ENCODE peak calls at places on chromosomes 13 and 19, in seven cellular contexts. J is psoas muscle, W is A673, Z is MCF 10A, L is A549, H is progenitor cell of endocrine pancreas, Q is BE2C. U is an unnamed sample.

GRCh38 chr13:21694831-21695230 is 24.0 kb downstream of the FGF9 start:
- DNase-seq in Q (no peak), Z (no peak), W (no peak), H (no peak), J (no peak), L (no peak), U (no peak)

GRCh38 chr19:12947702-12948596 is 2.3 kb downstream of the RAD23A start:
- DNase-seq in H (no peak), W (no peak), Z (no peak), J (no peak), L (no peak), Q (no peak), U (no peak)

GRCh38 chr13:62130016-62130970 is 714.6 kb upstream of the PCDH20 start:
- DNase-seq in L (no peak), Z (no peak), W (no peak), H (no peak), Q (no peak), J (no peak), U (no peak)

GRCh38 chr19:2478324-2478755 is 2.4 kb downstream of the GADD45B start:
- DNase-seq in H (no peak), J (peak), L (peak), W (peak), Z (peak), Q (peak), U (no peak)

GRCh38 chr13:112506046-112506445 is 81.9 kb downstream of the TUBGCP3 start:
- DNase-seq in J (no peak), Z (no peak), Q (no peak), H (no peak), W (no peak), L (no peak), U (no peak)

GRCh38 chr13:114152831-114153371 is 20.5 kb upstream of the RASA3 start:
- DNase-seq in W (no peak), Q (no peak), Z (no peak), L (no peak), H (no peak), J (no peak), U (no peak)

GRCh38 chr19:52442179-52442578 is 11.2 kb upstream of the ZNF578 start:
- DNase-seq in H (no peak), Z (no peak), J (no peak), W (no peak), Q (no peak), L (no peak), U (no peak)

GRCh38 chr19:18696023-18696422 is 12.5 kb downstream of the CRTC1 start:
- DNase-seq in Z (no peak), Q (no peak), W (no peak), J (no peak), L (no peak), H (no peak), U (no peak)

GRCh38 chr19:38734176-38734425 is 10.2 kb downstream of the CAPN12 start:
- DNase-seq in H (no peak), L (no peak), J (no peak), Q (no peak), W (no peak), Z (no peak), U (no peak)

GRCh38 chr13:96229356-96229755 is 139.4 kb downstream of the HS6ST3 start:
- DNase-seq in Q (peak), Z (peak), L (peak), H (no peak), J (no peak), W (peak), U (peak)

GRCh38 chr19:1862424-1863307 is 713 bp downstream of the KLF16 start:
- DNase-seq in H (no peak), L (peak), J (peak), Q (peak), Z (peak), W (peak), U (no peak)

GRCh38 chr19:47742636-47743035 is 2.7 kb upstream of the NOP53 start:
- DNase-seq in Q (no peak), Z (no peak), W (no peak), L (no peak), H (no peak), J (no peak), U (no peak)

GRCh38 chr19:7224995-7225394 is 69.2 kb downstream of the INSR start:
- DNase-seq in H (no peak), Z (no peak), W (no peak), Q (no peak), L (no peak), J (no peak), U (no peak)

GRCh38 chr13:95160112-95160906 is 140.9 kb downstream of the ABCC4 start:
- DNase-seq in W (no peak), Q (no peak), J (no peak), H (no peak), Z (no peak), L (peak), U (no peak)

GRCh38 chr19:9323557-9323918 is 441 bp upstream of the ZNF559 start:
- DNase-seq in J (peak), W (peak), L (peak), H (no peak), Q (peak), Z (no peak), U (no peak)

DNA sequence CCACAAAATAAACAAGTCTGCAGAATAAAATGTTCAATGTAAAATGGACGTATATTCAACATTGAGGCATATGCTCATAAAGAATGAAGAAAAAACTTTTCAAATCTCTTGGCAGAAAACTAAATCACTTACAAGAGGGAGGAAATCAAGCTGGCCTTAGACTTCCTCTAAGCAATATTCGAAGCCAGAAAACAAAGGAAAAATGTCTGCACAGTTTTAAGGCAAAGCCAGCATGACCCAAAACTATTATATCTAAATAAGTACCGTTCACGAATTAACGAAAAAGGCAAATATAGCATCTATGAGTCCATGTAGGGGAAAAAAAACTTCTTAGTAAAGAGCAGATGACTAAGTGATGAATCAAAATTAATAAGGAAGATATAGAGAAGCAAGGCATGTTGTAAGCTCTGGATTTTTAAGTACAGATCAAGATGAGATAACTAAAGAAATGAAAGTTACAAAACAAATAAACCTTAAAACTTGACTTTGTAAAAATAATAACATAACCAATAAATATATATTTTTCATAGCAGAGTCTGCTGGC is 101.3 kb downstream of the KCNRG start:
- DNase-seq in H (no peak), L (no peak), J (no peak), W (peak), Q (no peak), Z (no peak), U (no peak)
- TF ChIP-seq CTCF in H (no peak), L (no peak), J (no peak), W (no peak), Q (no peak), Z (no peak), U (no peak)

DNA sequence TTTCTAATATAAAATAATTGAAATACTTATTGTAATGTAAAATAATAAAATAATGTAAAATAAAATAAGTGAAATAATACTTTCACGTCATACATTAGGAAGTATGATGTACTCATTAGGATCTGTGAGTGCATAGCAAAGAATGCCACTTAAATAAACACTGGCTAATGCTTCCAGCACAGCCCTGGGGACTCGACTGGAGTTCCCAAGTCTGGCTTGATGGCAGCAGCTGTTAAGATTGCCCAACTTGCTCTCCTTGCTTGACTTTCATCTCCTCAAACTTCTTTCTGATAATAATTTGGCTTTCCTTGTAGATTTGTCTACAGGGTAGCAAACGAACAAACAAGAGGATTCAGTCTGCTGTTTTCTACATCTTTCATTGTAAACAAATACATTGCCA is 191.9 kb downstream of the COG6 start:
- DNase-seq in Z (no peak), W (no peak), J (no peak), H (no peak), L (no peak), Q (no peak), U (no peak)
- TF ChIP-seq CTCF in Z (no peak), W (no peak), J (no peak), H (no peak), L (no peak), Q (no peak), U (no peak)

DNA sequence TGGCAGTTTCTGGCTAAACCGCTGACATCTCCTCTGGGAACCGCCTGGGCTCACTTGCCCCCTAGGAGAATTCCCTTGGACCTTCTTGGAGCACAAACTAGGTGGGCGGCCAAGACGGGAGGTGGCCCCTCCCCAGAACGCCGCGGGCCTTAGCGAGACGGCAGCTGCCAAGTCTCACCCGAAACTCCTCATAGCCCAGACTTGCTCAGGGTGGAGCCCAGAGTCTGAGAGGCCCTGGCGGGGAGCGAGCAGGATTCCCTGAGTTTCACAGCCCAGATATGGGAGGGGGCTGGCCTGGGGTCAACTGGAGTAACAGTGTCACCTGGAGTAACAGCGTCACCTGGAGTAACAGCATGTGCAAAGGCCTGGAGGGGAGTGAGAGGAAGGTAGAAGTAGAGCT is 10.1 kb downstream of the TINCR start:
- DNase-seq in Z (peak), J (no peak), Q (no peak), L (no peak), W (no peak), H (no peak), U (no peak)
- TF ChIP-seq CTCF in Z (no peak), J (no peak), Q (no peak), L (no peak), W (no peak), H (no peak), U (no peak)

GRCh38 chr19:5091576-5092215 is 122.8 kb downstream of the KDM4B start:
- DNase-seq in L (no peak), W (no peak), H (no peak), J (peak), Z (no peak), Q (no peak), U (no peak)

GRCh38 chr19:5089283-5089682 is 120.4 kb downstream of the KDM4B start:
- DNase-seq in Z (no peak), J (no peak), L (no peak), Q (no peak), H (no peak), W (no peak), U (no peak)

GRCh38 chr19:5090465-5090779 is 121.5 kb downstream of the KDM4B start:
- DNase-seq in L (no peak), J (no peak), W (no peak), Z (no peak), H (no peak), Q (no peak), U (no peak)

GRCh38 chr19:5092444-5092843 is 123.5 kb downstream of the KDM4B start:
- DNase-seq in W (no peak), Q (no peak), J (no peak), H (no peak), L (no peak), Z (no peak), U (no peak)

GRCh38 chr19:5090780-5091575 is 122.1 kb downstream of the KDM4B start:
- DNase-seq in L (no peak), H (no peak), W (peak), J (no peak), Q (peak), Z (no peak), U (no peak)
- TF ChIP-seq CTCF in L (no peak), H (no peak), W (no peak), J (no peak), Q (no peak), Z (no peak), U (no peak)

GRCh38 chr19:14686411-14686810 is 3.4 kb upstream of the ZNF333 start:
- DNase-seq in W (peak), Z (peak), J (no peak), L (peak), Q (peak), H (no peak), U (no peak)
- TF ChIP-seq CTCF in W (peak), Z (peak), J (no peak), L (peak), Q (peak), H (peak), U (no peak)

GRCh38 chr13:100564444-100565223 is 24.0 kb downstream of the GGACT start:
- DNase-seq in W (no peak), J (no peak), Q (no peak), L (no peak), Z (no peak), H (no peak), U (no peak)
- TF ChIP-seq CTCF in W (no peak), J (no peak), Q (no peak), L (no peak), Z (no peak), H (no peak), U (no peak)

GRCh38 chr19:49635530-49636229 is 4.3 kb downstream of the RRAS start:
- DNase-seq in L (peak), Z (peak), W (peak), J (no peak), H (no peak), Q (no peak), U (no peak)
- TF ChIP-seq CTCF in L (no peak), Z (no peak), W (peak), J (no peak), H (no peak), Q (no peak), U (no peak)

DNA sequence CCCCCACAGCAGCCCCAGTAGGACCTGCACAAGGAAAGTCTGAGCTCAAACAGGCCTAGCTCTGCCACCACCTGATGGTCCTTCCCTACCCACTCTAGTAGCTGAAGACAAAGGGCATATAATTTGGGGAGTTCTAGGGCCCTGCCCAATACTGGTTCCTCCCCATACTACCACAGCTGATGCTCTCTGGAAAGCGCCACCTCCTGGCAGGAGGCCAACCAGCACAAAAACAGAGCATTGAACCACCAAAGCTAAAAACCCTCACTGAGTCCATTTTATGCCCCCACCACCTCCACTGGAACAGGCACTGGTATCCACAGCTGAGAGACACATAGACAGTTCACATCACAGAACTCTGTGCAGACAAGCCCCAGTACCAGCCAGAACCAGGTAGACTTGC is 1276.8 kb downstream of the OLFM4 start:
- DNase-seq in Q (no peak), L (no peak), Z (no peak), H (no peak), J (no peak), W (no peak), U (no peak)
- TF ChIP-seq CTCF in Q (peak), L (no peak), Z (no peak), H (peak), J (no peak), W (no peak), U (no peak)

GRCh38 chr13:52011690-52012511 is at the start of gene ALG11:
- DNase-seq in H (peak), J (peak), Z (peak), Q (peak), W (peak), L (peak), U (peak)

GRCh38 chr13:52006491-52007245 is 4.6 kb downstream of the ATP7B start:
- DNase-seq in W (no peak), L (no peak), J (no peak), Z (no peak), Q (no peak), H (no peak), U (no peak)

GRCh38 chr13:52009985-52010384 is 1.3 kb downstream of the ATP7B start:
- DNase-seq in Q (no peak), H (no peak), L (no peak), J (no peak), Z (no peak), W (no peak), U (no peak)

GRCh38 chr13:52012512-52012836 is 276 bp downstream of the ALG11 start:
- DNase-seq in Z (no peak), W (no peak), L (no peak), H (no peak), Q (no peak), J (no peak), U (no peak)

DNA sequence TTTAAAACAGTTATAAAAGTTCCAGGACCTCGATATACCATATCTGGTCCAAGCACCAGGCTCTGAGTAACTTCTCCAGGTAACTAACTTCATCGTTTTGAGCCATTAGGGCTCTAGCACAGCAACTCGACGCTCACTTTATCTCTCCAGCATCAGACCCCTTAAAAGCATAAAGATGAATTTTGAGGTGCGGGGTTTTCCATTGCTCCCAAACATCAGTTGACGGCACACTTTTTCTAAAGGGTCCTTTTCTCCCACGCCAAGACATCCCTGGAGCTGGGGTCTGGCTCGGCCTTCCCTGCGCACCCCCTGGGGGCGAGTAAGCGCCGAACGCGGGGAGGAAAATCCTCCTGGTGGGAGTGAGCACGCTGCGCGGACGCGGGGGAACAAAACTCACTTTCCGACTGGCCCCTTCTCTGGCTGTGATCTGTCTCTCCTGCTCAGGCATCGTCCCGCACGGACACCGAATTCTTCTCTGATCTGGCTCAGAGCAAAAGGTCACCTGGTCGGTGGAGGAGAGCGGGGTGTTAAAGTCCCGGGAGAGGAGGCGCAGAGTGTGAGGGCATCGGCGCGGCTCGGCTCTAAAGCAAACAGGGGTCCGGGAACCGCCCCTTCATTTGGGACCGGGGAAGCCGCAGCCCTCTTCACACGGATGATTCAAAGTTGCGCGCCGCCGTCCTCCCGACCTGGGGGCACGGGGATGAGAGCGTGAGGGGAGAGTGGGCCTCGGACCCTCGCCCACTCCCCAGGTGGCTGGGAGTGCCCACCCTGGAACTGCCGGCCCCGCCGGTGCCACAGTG is at the start of gene ATP7B:
- DNase-seq in Q (peak), W (peak), J (no peak), H (peak), Z (no peak), L (peak), U (peak)
- TF ChIP-seq CTCF in Q (no peak), W (no peak), J (peak), H (peak), Z (no peak), L (no peak), U (no peak)